ENCODE peak calls at places on chromosome 1, in six cellular contexts. V is mesendoderm, H is heart right ventricle, M is RCC 7860, B is Karpas-422, G is amniotic stem cell. U is an unnamed sample.

GRCh38 chr1:18673976-18674375 is 43.3 kb downstream of the PAX7 start:
- DNase-seq in B (peak; percentile 43), M (no peak), V (no peak), H (no peak), G (no peak), U (peak; percentile 3)

GRCh38 chr1:76138217-76138616 is 63.7 kb downstream of the ST6GALNAC3 start:
- DNase-seq in M (no peak), V (no peak), G (no peak), B (no peak), H (peak; percentile 23), U (no peak)

GRCh38 chr1:205229399-205229861 is 1.7 kb downstream of the TMCC2 start:
- DNase-seq in B (peak; percentile 84), G (no peak), M (peak; percentile 49), V (peak; percentile 91), H (peak; percentile 55), U (peak; percentile 78)

GRCh38 chr1:229334269-229334668 is 8.6 kb downstream of the CCSAP start:
- DNase-seq in M (no peak), B (no peak), G (no peak), V (no peak), H (no peak), U (no peak)

GRCh38 chr1:54163573-54163972 is 10.8 kb upstream of the CDCP2 start:
- DNase-seq in H (no peak), M (no peak), B (no peak), G (no peak), V (no peak), U (no peak)

GRCh38 chr1:198809247-198809646 is 170.4 kb downstream of the PTPRC start:
- DNase-seq in H (no peak), V (no peak), G (no peak), M (no peak), B (no peak), U (no peak)

GRCh38 chr1:30001011-30001410 is 722.4 kb downstream of the MATN1 start:
- DNase-seq in G (no peak), H (no peak), V (no peak), M (no peak), B (no peak), U (no peak)

GRCh38 chr1:107669996-107670395 is 295.0 kb downstream of the VAV3 start:
- DNase-seq in G (no peak), V (no peak), M (peak; percentile 41), B (no peak), H (peak; percentile 32), U (no peak)

GRCh38 chr1:198254521-198254920 is 97.7 kb downstream of the NEK7 start:
- DNase-seq in H (no peak), V (no peak), B (no peak), G (no peak), M (no peak), U (no peak)

GRCh38 chr1:183164350-183164749 is 21.7 kb upstream of the LAMC2 start:
- DNase-seq in M (peak; percentile 99), V (peak; percentile 96), G (no peak), B (no peak), H (no peak), U (peak; percentile 66)

GRCh38 chr1:154155282-154155681 is 409 bp upstream of the NUP210L start:
- DNase-seq in H (peak; percentile 53), B (no peak), G (no peak), M (no peak), V (no peak), U (no peak)

GRCh38 chr1:66350001-66350547 is 183.9 kb upstream of the SGIP1 start:
- DNase-seq in V (peak; percentile 86), G (no peak), B (peak; percentile 68), H (peak; percentile 64), M (peak; percentile 42), U (no peak)

GRCh38 chr1:38225745-38226144 is 179.2 kb upstream of the POU3F1 start:
- DNase-seq in B (no peak), V (peak; percentile 36), G (no peak), H (no peak), M (no peak), U (no peak)

GRCh38 chr1:208154040-208154439 is 90.1 kb downstream of the PLXNA2 start:
- DNase-seq in G (no peak), B (no peak), V (no peak), H (no peak), M (no peak), U (no peak)

GRCh38 chr1:103424645-103425044 is 100.9 kb upstream of the RNPC3 start:
- DNase-seq in H (no peak), B (no peak), G (no peak), M (no peak), V (no peak), U (no peak)

GRCh38 chr1:197614916-197615692 is 160.2 kb downstream of the DENND1B start:
- DNase-seq in G (peak; percentile 12), B (peak; percentile 66), V (peak; percentile 47), H (no peak), M (peak; percentile 45), U (peak; percentile 36)

GRCh38 chr1:229273507-229274232 is 2.8 kb downstream of the RAB4A start:
- DNase-seq in H (no peak), B (no peak), M (no peak), V (no peak), G (no peak), U (peak; percentile 75)

GRCh38 chr1:37761416-37762095 is 3.4 kb downstream of the EPHA10 start:
- DNase-seq in V (no peak), H (no peak), B (no peak), G (no peak), M (no peak), U (no peak)

GRCh38 chr1:37765937-37766664 is 1.2 kb upstream of the EPHA10 start:
- DNase-seq in B (peak; percentile 77), M (no peak), H (no peak), G (no peak), V (no peak), U (no peak)

GRCh38 chr1:114668784-114669561 is 876 bp downstream of the DENND2C start:
- DNase-seq in B (no peak), V (peak; percentile 37), M (no peak), H (no peak), G (no peak), U (no peak)

GRCh38 chr1:155127672-155128468 is at the start of gene EFNA1:
- DNase-seq in M (no peak), G (no peak), V (peak; percentile 54), B (no peak), H (peak; percentile 75), U (peak; percentile 65)

GRCh38 chr1:30807318-30808066 is 49.9 kb upstream of the LAPTM5 start:
- DNase-seq in M (no peak), V (no peak), G (no peak), H (peak; percentile 41), B (peak; percentile 86), U (no peak)

GRCh38 chr1:38992450-38993111 is 1.5 kb downstream of the AKIRIN1 start:
- DNase-seq in M (no peak), B (peak; percentile 79), V (peak; percentile 17), G (no peak), H (no peak), U (no peak)

GRCh38 chr1:46021046-46021822 is 111.2 kb downstream of the PIK3R3 start:
- DNase-seq in G (no peak), V (no peak), M (no peak), H (no peak), B (no peak), U (no peak)

GRCh38 chr1:112790920-112791722 is 76.0 kb upstream of the PPM1J start:
- DNase-seq in B (no peak), H (no peak), G (no peak), M (no peak), V (peak; percentile 83), U (no peak)

GRCh38 chr1:81477704-81478103 is 323.0 kb upstream of the ADGRL2 start:
- DNase-seq in M (no peak), V (no peak), B (no peak), G (no peak), H (no peak), U (no peak)

GRCh38 chr1:32892368-32893197 is 6.3 kb downstream of the HPCA start:
- DNase-seq in V (peak; percentile 88), G (no peak), M (no peak), H (no peak), B (no peak), U (no peak)

GRCh38 chr1:201140235-201140940 is 13.4 kb upstream of the ASCL5 start:
- DNase-seq in H (no peak), V (no peak), G (no peak), B (no peak), M (no peak), U (peak; percentile 55)

GRCh38 chr1:218983848-218984247 is 189.8 kb upstream of the LYPLAL1 start:
- DNase-seq in B (peak; percentile 53), G (no peak), V (peak; percentile 54), M (no peak), H (no peak), U (peak; percentile 44)

GRCh38 chr1:32771561-32772280 is 45.4 kb downstream of the YARS1 start:
- DNase-seq in V (no peak), M (no peak), H (no peak), G (no peak), B (no peak), U (no peak)

GRCh38 chr1:58290685-58291372 is 255.7 kb downstream of the OMA1 start:
- DNase-seq in B (peak; percentile 50), V (peak; percentile 71), G (no peak), H (peak; percentile 32), M (no peak), U (peak; percentile 40)

GRCh38 chr1:156242738-156243137 is 754 bp downstream of the BGLAP start:
- DNase-seq in H (no peak), B (no peak), V (no peak), G (no peak), M (no peak), U (no peak)

GRCh38 chr1:113912594-113913311 is 7.6 kb downstream of the DCLRE1B start:
- DNase-seq in V (no peak), G (no peak), H (peak; percentile 42), B (no peak), M (no peak), U (no peak)

GRCh38 chr1:195328102-195328501 is 1280.1 kb downstream of the KCNT2 start:
- DNase-seq in B (no peak), H (no peak), M (no peak), G (no peak), V (no peak), U (no peak)

GRCh38 chr1:54952950-54953718 is 27.3 kb upstream of the TMEM61 start:
- DNase-seq in M (peak; percentile 48), G (no peak), B (no peak), H (no peak), V (no peak), U (no peak)

U was measured in Caco-2.